ENCODE peak calls at places on chromosome 21, in four cellular contexts. A is mammary epithelial cell, X is brain microvascular endothelial cell, P is tibial nerve. F is an unnamed sample.

GRCh38 chr21:21103692-21104091 is 105.5 kb downstream of the NCAM2 start:
- DNase-seq in A (no peak), X (no peak), P (no peak), F (no peak)

GRCh38 chr21:31520506-31521163 is 138.9 kb upstream of the SOD1 start:
- DNase-seq in A (no peak), X (peak; percentile 40), P (no peak), F (no peak)

GRCh38 chr21:41681336-41681801 is 85.5 kb downstream of the RIPK4 start:
- DNase-seq in A (peak; percentile 38), X (no peak), P (no peak), F (no peak)

GRCh38 chr21:29342394-29342957 is 43.8 kb downstream of the BACH1 start:
- DNase-seq in A (peak; percentile 72), X (peak; percentile 96), P (peak; percentile 19), F (peak; percentile 68)

GRCh38 chr21:29477941-29478340 is 179.2 kb downstream of the BACH1 start:
- DNase-seq in A (peak; percentile 15), X (peak; percentile 43), P (no peak), F (no peak)

GRCh38 chr21:14945176-14945575 is 119.6 kb downstream of the NRIP1 start:
- DNase-seq in A (no peak), X (no peak), P (no peak), F (no peak)

GRCh38 chr21:16302851-16303282 is 573.1 kb downstream of the USP25 start:
- DNase-seq in A (no peak), X (peak; percentile 89), P (no peak), F (no peak)

GRCh38 chr21:15437873-15438272 is 291.9 kb upstream of the USP25 start:
- DNase-seq in A (peak; percentile 84), X (no peak), P (no peak), F (no peak)

GRCh38 chr21:40837456-40837855 is 9.5 kb downstream of the DSCAM start:
- DNase-seq in A (peak; percentile 81), X (no peak), P (no peak), F (no peak)

GRCh38 chr21:41762753-41763152 is 4.1 kb downstream of the RIPK4 start:
- DNase-seq in A (no peak), X (no peak), P (no peak), F (no peak)

GRCh38 chr21:35635261-35635660 is 425.1 kb downstream of the SETD4 start:
- DNase-seq in A (peak; percentile 85), X (peak; percentile 75), P (no peak), F (no peak)

GRCh38 chr21:15731243-15731613 is 1.4 kb downstream of the USP25 start:
- DNase-seq in A (peak; percentile 51), X (no peak), P (no peak), F (no peak)

GRCh38 chr21:32131960-32132359 is 146.9 kb downstream of the MIS18A start:
- DNase-seq in A (no peak), X (peak; percentile 10), P (no peak), F (no peak)

GRCh38 chr21:14120091-14120734 is 90.5 kb downstream of the LIPI start:
- DNase-seq in A (no peak), X (no peak), P (no peak), F (no peak)

GRCh38 chr21:31537872-31538576 is 121.5 kb upstream of the SOD1 start:
- DNase-seq in A (no peak), X (no peak), P (no peak), F (no peak)

GRCh38 chr21:31308584-31308983 is 35.5 kb downstream of the TIAM1 start:
- DNase-seq in A (no peak), X (no peak), P (no peak), F (no peak)

GRCh38 chr21:35150562-35151226 is 101.6 kb upstream of the RUNX1 start:
- DNase-seq in A (peak; percentile 80), X (no peak), P (no peak), F (no peak)

GRCh38 chr21:29217818-29218252 is 80.9 kb upstream of the BACH1 start:
- DNase-seq in A (peak; percentile 94), X (peak; percentile 93), P (no peak), F (no peak)

GRCh38 chr21:33266784-33267135 is 593 bp downstream of the IL10RB start:
- DNase-seq in A (no peak), X (no peak), P (no peak), F (peak; percentile 20)

GRCh38 chr21:16519656-16520055 is 789.9 kb downstream of the USP25 start:
- DNase-seq in A (no peak), X (no peak), P (no peak), F (no peak)

GRCh38 chr21:31186916-31187315 is 148.6 kb upstream of the KRTAP19-8 start:
- DNase-seq in A (no peak), X (no peak), P (no peak), F (no peak)

GRCh38 chr21:26849428-26850115 is 4.4 kb upstream of the ADAMTS1 start:
- DNase-seq in A (peak; percentile 37), X (peak; percentile 37), P (no peak), F (no peak)
- TF ChIP-seq CTCF in A (peak; percentile 46), X (peak; percentile 50), P (peak; percentile 37), F (peak; percentile 68)

DNA sequence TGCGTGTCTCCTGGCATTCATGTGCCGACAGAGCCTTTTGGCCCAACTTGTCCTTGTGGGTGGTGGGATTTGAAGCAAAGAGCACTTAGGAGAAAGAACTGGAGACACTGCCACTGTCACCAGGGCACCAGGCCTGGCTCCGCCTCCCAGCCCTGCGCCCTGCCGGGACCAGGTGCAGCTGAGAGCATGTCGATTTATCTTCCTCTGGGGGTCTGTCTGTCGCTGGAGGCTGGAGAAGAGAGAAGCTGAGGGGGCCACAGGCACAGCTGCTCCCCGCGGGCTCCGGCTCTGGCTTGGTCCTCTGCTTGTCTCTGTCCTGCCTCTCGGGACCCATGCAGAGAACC is 28.2 kb downstream of the PCNT start:
- DNase-seq in A (no peak), X (no peak), P (no peak), F (no peak)
- H3K36me3 ChIP-seq in A (peaks cover 22% of the 10 kb centered on the region), X (peaks cover 69% of the 10 kb centered on the region), P (peaks cover 100% of the 10 kb centered on the region), F (peaks cover 96% of the 10 kb centered on the region)

DNA sequence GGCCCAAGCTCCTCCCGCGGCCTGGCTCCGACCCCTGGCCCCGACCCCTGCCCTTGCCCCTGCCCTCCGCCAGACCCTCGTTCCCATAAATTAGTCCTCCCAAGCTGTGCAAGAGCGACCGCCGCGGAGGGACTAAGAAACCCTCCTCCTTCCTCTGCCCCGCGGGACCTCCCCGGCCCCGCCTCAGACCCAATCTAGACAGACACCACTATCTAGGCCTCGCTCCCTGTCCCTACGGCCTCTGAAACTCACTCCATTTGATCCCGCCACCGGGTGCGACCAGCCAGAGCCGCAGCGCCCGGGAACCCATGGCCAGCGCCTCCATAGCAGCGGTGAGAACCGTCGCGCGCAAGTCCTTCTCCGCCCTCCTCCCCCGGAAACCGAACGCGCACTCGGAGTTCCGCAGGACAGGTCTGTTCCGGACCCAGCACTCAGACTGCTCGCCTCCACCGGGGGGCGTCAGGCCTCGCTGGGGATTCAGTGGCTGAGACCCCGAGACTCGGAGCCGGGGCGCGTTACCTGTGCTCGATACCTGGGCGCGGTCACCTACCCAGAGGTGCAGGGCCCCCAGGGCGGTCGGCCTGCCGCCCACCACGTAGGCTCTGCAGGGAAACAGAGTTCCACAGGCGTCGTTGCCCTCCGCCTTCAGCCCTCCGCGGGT is at the start of gene MRPL39:
- DNase-seq in A (peak; percentile 84), X (peak; percentile 86), P (peak; percentile 58), F (peak; percentile 86)
- TF ChIP-seq CTCF in A (peak; percentile 43), X (peak; percentile 84), P (peak; percentile 75), F (peak; percentile 65)

GRCh38 chr21:39484711-39485264 is 33.0 kb downstream of the SH3BGR start:
- DNase-seq in A (no peak), X (no peak), P (no peak), F (no peak)

GRCh38 chr21:39481886-39482285 is 30.1 kb downstream of the SH3BGR start:
- DNase-seq in A (no peak), X (no peak), P (no peak), F (no peak)

GRCh38 chr21:39479164-39479563 is 27.4 kb downstream of the SH3BGR start:
- DNase-seq in A (no peak), X (no peak), P (no peak), F (no peak)

GRCh38 chr21:39489380-39489924 is 37.7 kb downstream of the SH3BGR start:
- DNase-seq in A (no peak), X (no peak), P (no peak), F (no peak)

GRCh38 chr21:39483917-39484316 is 32.1 kb downstream of the SH3BGR start:
- DNase-seq in A (peak; percentile 14), X (peak; percentile 54), P (no peak), F (no peak)
- H3K36me3 ChIP-seq in A (no peaks in the 10 kb centered on the region), X (no peaks in the 10 kb centered on the region), P (peaks cover 3% of the 10 kb centered on the region), F (peaks cover 4% of the 10 kb centered on the region)

DNA sequence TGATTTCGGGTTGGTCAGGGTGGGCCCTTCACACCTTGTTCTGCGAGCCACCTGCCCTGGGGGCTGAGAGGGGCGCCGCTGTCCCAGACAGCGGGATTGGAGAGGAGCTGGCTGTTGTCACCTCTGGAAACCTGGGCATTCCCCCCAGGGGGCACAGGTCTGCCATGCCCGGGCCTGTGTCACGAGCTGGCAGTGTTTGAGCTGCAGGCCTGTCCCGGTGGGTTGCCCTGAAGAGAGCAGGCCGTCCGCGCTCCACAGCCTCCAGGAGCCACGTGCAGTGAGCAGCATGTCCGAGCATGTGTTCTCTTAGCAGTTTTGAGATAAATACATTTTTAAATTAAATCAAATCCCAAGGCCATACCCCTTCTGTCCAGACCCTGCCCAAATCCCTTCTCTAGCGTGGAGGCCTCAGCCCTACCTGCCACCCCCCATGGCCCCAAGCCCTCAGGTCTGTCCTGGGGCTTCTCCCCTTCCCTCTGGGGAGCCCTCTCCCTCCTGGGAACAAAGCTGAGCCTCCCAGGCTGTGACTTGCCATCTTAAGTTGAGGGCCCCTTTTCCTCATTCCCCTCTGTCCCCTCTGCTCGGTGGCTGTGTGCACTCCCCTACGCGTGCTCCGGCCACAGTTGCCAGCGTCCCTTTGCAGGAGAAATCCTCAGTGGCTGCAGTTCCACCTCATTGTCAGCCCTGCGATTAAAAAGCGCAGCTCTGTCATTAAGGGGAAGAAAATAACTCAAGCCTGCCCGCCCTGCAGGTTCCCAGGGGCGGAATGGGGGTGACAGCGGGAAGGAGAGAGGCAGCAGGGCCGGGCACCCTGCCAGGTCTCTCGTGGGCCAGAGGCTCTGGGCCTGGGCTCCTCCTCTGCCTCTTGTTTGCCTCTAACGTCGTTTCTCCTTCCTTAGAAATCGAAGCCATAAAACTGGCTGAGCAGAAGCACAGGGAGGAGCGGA is 26.6 kb downstream of the SLX9 start:
- DNase-seq in A (no peak), X (no peak), P (no peak), F (peak; percentile 75)
- TF ChIP-seq CTCF in A (no peak), X (no peak), P (no peak), F (no peak)

GRCh38 chr21:37225440-37225839 is 41.7 kb downstream of the VPS26C start:
- DNase-seq in A (no peak), X (no peak), P (no peak), F (no peak)

GRCh38 chr21:37220981-37221664 is 46.0 kb downstream of the VPS26C start:
- DNase-seq in A (peak; percentile 68), X (peak; percentile 86), P (peak; percentile 94), F (peak; percentile 97)

GRCh38 chr21:37226356-37226920 is 40.7 kb downstream of the VPS26C start:
- DNase-seq in A (no peak), X (no peak), P (no peak), F (no peak)

GRCh38 chr21:37224861-37225260 is 42.3 kb downstream of the VPS26C start:
- DNase-seq in A (no peak), X (no peak), P (no peak), F (no peak)

DNA sequence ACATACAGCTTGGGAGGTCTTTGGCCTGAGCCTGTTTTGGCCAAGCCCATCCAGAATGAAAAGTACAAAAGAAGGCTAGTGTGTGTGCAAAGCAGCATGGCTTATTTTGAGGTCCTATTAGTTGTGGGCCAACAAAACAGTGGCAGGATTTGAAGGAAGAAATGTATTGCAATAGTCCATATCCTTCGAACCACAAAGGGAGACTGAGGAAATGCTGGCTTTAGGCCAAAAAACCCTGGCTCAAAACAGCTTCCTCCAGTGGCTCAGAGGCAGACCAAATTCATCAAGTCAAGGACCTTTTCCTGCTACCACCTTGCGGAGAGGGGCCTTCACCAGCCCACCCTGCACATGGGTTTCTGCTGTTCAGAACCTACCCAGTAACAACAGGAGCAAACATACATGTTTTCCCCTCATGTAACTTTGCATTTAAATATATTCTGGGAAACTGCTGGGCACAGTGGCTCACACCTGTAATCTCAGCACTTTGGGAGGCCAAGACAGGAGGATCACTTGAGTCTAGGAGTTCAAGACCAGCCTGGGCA is 43.3 kb downstream of the VPS26C start:
- DNase-seq in A (no peak), X (no peak), P (no peak), F (no peak)
- H3K36me3 ChIP-seq in A (peaks cover 7% of the 10 kb centered on the region), X (peaks cover 32% of the 10 kb centered on the region), P (peaks cover 63% of the 10 kb centered on the region), F (peaks cover 55% of the 10 kb centered on the region)